ENCODE peak calls at places on chromosomes 2 and 18, in ten cellular contexts. One of them, this sample, is unnamed.

GRCh38 chr2:41966920-41967319 is 80.9 kb upstream of the PKDCC start:
- DNase-seq in caudate nucleus: no peak
- DNase-seq in NCI-H526: no peak
- DNase-seq in head of caudate nucleus: peak
- DNase-seq in activated T-cell treated with anti-CD3 and anti-CD28 coated beads for 24 hours: no peak
- DNase-seq in activated CD8-positive, alpha-beta T cell treated with anti-CD3 and anti-CD28 coated beads for 36 hours: no peak
- DNase-seq in NCI-H510A: no peak
- DNase-seq in GM23248: peak
- DNase-seq in activated T-helper 1 cell treated with Interleukin-2 at 50 U/mL for 16 hours: no peak
- DNase-seq in mucosa of descending colon: no peak
- DNase-seq in this sample: peak

GRCh38 chr2:205627085-205627484 is 55.2 kb upstream of the NRP2 start:
- DNase-seq in caudate nucleus: no peak
- DNase-seq in NCI-H526: no peak
- DNase-seq in head of caudate nucleus: no peak
- DNase-seq in activated T-cell treated with anti-CD3 and anti-CD28 coated beads for 24 hours: no peak
- DNase-seq in activated CD8-positive, alpha-beta T cell treated with anti-CD3 and anti-CD28 coated beads for 36 hours: no peak
- DNase-seq in NCI-H510A: no peak
- DNase-seq in GM23248: peak
- DNase-seq in activated T-helper 1 cell treated with Interleukin-2 at 50 U/mL for 16 hours: no peak
- DNase-seq in mucosa of descending colon: no peak
- DNase-seq in this sample: no peak

GRCh38 chr18:74353169-74353775 is 37.6 kb downstream of the C18orf63 start:
- DNase-seq in caudate nucleus: peak
- DNase-seq in NCI-H526: peak
- DNase-seq in head of caudate nucleus: peak
- DNase-seq in activated T-cell treated with anti-CD3 and anti-CD28 coated beads for 24 hours: peak
- DNase-seq in activated CD8-positive, alpha-beta T cell treated with anti-CD3 and anti-CD28 coated beads for 36 hours: peak
- DNase-seq in NCI-H510A: peak
- DNase-seq in GM23248: peak
- DNase-seq in activated T-helper 1 cell treated with Interleukin-2 at 50 U/mL for 16 hours: peak
- DNase-seq in mucosa of descending colon: no peak
- DNase-seq in this sample: peak

GRCh38 chr2:16247371-16248177 is 307.2 kb downstream of the MYCN start:
- DNase-seq in caudate nucleus: no peak
- DNase-seq in NCI-H526: no peak
- DNase-seq in head of caudate nucleus: no peak
- DNase-seq in activated T-cell treated with anti-CD3 and anti-CD28 coated beads for 24 hours: no peak
- DNase-seq in activated CD8-positive, alpha-beta T cell treated with anti-CD3 and anti-CD28 coated beads for 36 hours: no peak
- DNase-seq in NCI-H510A: no peak
- DNase-seq in GM23248: no peak
- DNase-seq in activated T-helper 1 cell treated with Interleukin-2 at 50 U/mL for 16 hours: no peak
- DNase-seq in mucosa of descending colon: no peak
- DNase-seq in this sample: no peak

GRCh38 chr2:233051241-233052149 is 8.6 kb upstream of the INPP5D start:
- DNase-seq in caudate nucleus: no peak
- DNase-seq in NCI-H526: no peak
- DNase-seq in head of caudate nucleus: no peak
- DNase-seq in activated T-cell treated with anti-CD3 and anti-CD28 coated beads for 24 hours: no peak
- DNase-seq in activated CD8-positive, alpha-beta T cell treated with anti-CD3 and anti-CD28 coated beads for 36 hours: no peak
- DNase-seq in NCI-H510A: no peak
- DNase-seq in GM23248: peak
- DNase-seq in activated T-helper 1 cell treated with Interleukin-2 at 50 U/mL for 16 hours: no peak
- DNase-seq in mucosa of descending colon: no peak
- DNase-seq in this sample: no peak

GRCh38 chr2:10664652-10665051 is 25.1 kb downstream of the NOL10 start:
- DNase-seq in caudate nucleus: no peak
- DNase-seq in NCI-H526: peak
- DNase-seq in head of caudate nucleus: no peak
- DNase-seq in activated T-cell treated with anti-CD3 and anti-CD28 coated beads for 24 hours: no peak
- DNase-seq in activated CD8-positive, alpha-beta T cell treated with anti-CD3 and anti-CD28 coated beads for 36 hours: no peak
- DNase-seq in NCI-H510A: no peak
- DNase-seq in GM23248: no peak
- DNase-seq in activated T-helper 1 cell treated with Interleukin-2 at 50 U/mL for 16 hours: no peak
- DNase-seq in mucosa of descending colon: no peak
- DNase-seq in this sample: no peak

GRCh38 chr2:105873721-105874120 is 129.0 kb downstream of the NCK2 start:
- DNase-seq in caudate nucleus: no peak
- DNase-seq in NCI-H526: no peak
- DNase-seq in head of caudate nucleus: no peak
- DNase-seq in activated T-cell treated with anti-CD3 and anti-CD28 coated beads for 24 hours: peak
- DNase-seq in activated CD8-positive, alpha-beta T cell treated with anti-CD3 and anti-CD28 coated beads for 36 hours: peak
- DNase-seq in NCI-H510A: no peak
- DNase-seq in GM23248: peak
- DNase-seq in activated T-helper 1 cell treated with Interleukin-2 at 50 U/mL for 16 hours: no peak
- DNase-seq in mucosa of descending colon: no peak
- DNase-seq in this sample: no peak

GRCh38 chr2:165720526-165720925 is 73.5 kb downstream of the GALNT3 start:
- DNase-seq in caudate nucleus: no peak
- DNase-seq in NCI-H526: no peak
- DNase-seq in head of caudate nucleus: no peak
- DNase-seq in activated T-cell treated with anti-CD3 and anti-CD28 coated beads for 24 hours: no peak
- DNase-seq in activated CD8-positive, alpha-beta T cell treated with anti-CD3 and anti-CD28 coated beads for 36 hours: no peak
- DNase-seq in NCI-H510A: no peak
- DNase-seq in GM23248: peak
- DNase-seq in activated T-helper 1 cell treated with Interleukin-2 at 50 U/mL for 16 hours: no peak
- DNase-seq in mucosa of descending colon: no peak
- DNase-seq in this sample: no peak

GRCh38 chr2:236959036-236959435 is 126.7 kb upstream of the COPS8 start:
- DNase-seq in caudate nucleus: no peak
- DNase-seq in NCI-H526: no peak
- DNase-seq in head of caudate nucleus: no peak
- DNase-seq in activated T-cell treated with anti-CD3 and anti-CD28 coated beads for 24 hours: no peak
- DNase-seq in activated CD8-positive, alpha-beta T cell treated with anti-CD3 and anti-CD28 coated beads for 36 hours: no peak
- DNase-seq in NCI-H510A: no peak
- DNase-seq in GM23248: no peak
- DNase-seq in activated T-helper 1 cell treated with Interleukin-2 at 50 U/mL for 16 hours: no peak
- DNase-seq in mucosa of descending colon: no peak
- DNase-seq in this sample: no peak

GRCh38 chr2:241617431-241618154 is 19.4 kb downstream of the THAP4 start:
- DNase-seq in caudate nucleus: no peak
- DNase-seq in NCI-H526: peak
- DNase-seq in head of caudate nucleus: no peak
- DNase-seq in activated T-cell treated with anti-CD3 and anti-CD28 coated beads for 24 hours: no peak
- DNase-seq in activated CD8-positive, alpha-beta T cell treated with anti-CD3 and anti-CD28 coated beads for 36 hours: peak
- DNase-seq in NCI-H510A: no peak
- DNase-seq in GM23248: no peak
- DNase-seq in activated T-helper 1 cell treated with Interleukin-2 at 50 U/mL for 16 hours: no peak
- DNase-seq in mucosa of descending colon: peak
- DNase-seq in this sample: no peak

GRCh38 chr2:195016821-195017220 is 640.2 kb upstream of the SLC39A10 start:
- DNase-seq in caudate nucleus: no peak
- DNase-seq in NCI-H526: no peak
- DNase-seq in head of caudate nucleus: no peak
- DNase-seq in activated T-cell treated with anti-CD3 and anti-CD28 coated beads for 24 hours: no peak
- DNase-seq in activated CD8-positive, alpha-beta T cell treated with anti-CD3 and anti-CD28 coated beads for 36 hours: no peak
- DNase-seq in NCI-H510A: no peak
- DNase-seq in GM23248: no peak
- DNase-seq in activated T-helper 1 cell treated with Interleukin-2 at 50 U/mL for 16 hours: no peak
- DNase-seq in mucosa of descending colon: no peak
- DNase-seq in this sample: no peak

This sample was measured in amygdala.